ENCODE peak calls at places on chromosomes 4 and X, in four cellular contexts. One of them, this sample, is unnamed. For H3K36me3, the result is how much of the 10 kb centered on the place peaks cover.

GRCh38 chr4:74742191-74742590 is 52.1 kb downstream of the BTC start:
- DNase-seq in naive thymus-derived CD4-positive, alpha-beta T cell: no peak
- DNase-seq in stomach: no peak
- DNase-seq in endothelial cell of umbilical vein: no peak
- DNase-seq in this sample: no peak

GRCh38 chr4:75698162-75698962 is 25.2 kb upstream of the G3BP2 start:
- DNase-seq in naive thymus-derived CD4-positive, alpha-beta T cell: no peak
- DNase-seq in stomach: no peak
- DNase-seq in endothelial cell of umbilical vein: no peak
- DNase-seq in this sample: no peak

GRCh38 chr4:52376107-52376704 is 282.9 kb downstream of the USP46 start:
- DNase-seq in naive thymus-derived CD4-positive, alpha-beta T cell: peak
- DNase-seq in stomach: no peak
- DNase-seq in endothelial cell of umbilical vein: peak
- DNase-seq in this sample: peak

GRCh38 chrX:23822397-23822796 is 39.4 kb downstream of the SAT1 start:
- DNase-seq in naive thymus-derived CD4-positive, alpha-beta T cell: no peak
- DNase-seq in stomach: no peak
- DNase-seq in endothelial cell of umbilical vein: no peak
- DNase-seq in this sample: peak

GRCh38 chr4:154779362-154779947 is 1.6 kb upstream of the RBM46 start:
- DNase-seq in naive thymus-derived CD4-positive, alpha-beta T cell: no peak
- DNase-seq in stomach: no peak
- DNase-seq in endothelial cell of umbilical vein: peak
- DNase-seq in this sample: no peak

GRCh38 chrX:84747516-84747915 is 245.3 kb upstream of the HDX start:
- DNase-seq in naive thymus-derived CD4-positive, alpha-beta T cell: no peak
- DNase-seq in stomach: no peak
- DNase-seq in endothelial cell of umbilical vein: no peak
- DNase-seq in this sample: no peak

GRCh38 chr4:15373363-15373762 is 54.5 kb upstream of the C1QTNF7 start:
- DNase-seq in naive thymus-derived CD4-positive, alpha-beta T cell: no peak
- DNase-seq in stomach: no peak
- DNase-seq in endothelial cell of umbilical vein: no peak
- DNase-seq in this sample: no peak

GRCh38 chrX:115460565-115460888 is 100.4 kb upstream of the PLS3 start:
- DNase-seq in naive thymus-derived CD4-positive, alpha-beta T cell: no peak
- DNase-seq in stomach: no peak
- DNase-seq in endothelial cell of umbilical vein: peak
- DNase-seq in this sample: no peak

GRCh38 chr4:158280856-158281255 is 70.6 kb downstream of the TMEM144 start:
- DNase-seq in naive thymus-derived CD4-positive, alpha-beta T cell: no peak
- DNase-seq in stomach: no peak
- DNase-seq in endothelial cell of umbilical vein: no peak
- DNase-seq in this sample: no peak

GRCh38 chr4:118751634-118752293 is 66.6 kb downstream of the METTL14 start:
- DNase-seq in naive thymus-derived CD4-positive, alpha-beta T cell: no peak
- DNase-seq in stomach: no peak
- DNase-seq in endothelial cell of umbilical vein: no peak
- DNase-seq in this sample: no peak
- H3K36me3 ChIP-seq in naive thymus-derived CD4-positive, alpha-beta T cell: under half
- H3K36me3 ChIP-seq in stomach: under half
- H3K36me3 ChIP-seq in endothelial cell of umbilical vein: under half
- H3K36me3 ChIP-seq in this sample: under half

DNA sequence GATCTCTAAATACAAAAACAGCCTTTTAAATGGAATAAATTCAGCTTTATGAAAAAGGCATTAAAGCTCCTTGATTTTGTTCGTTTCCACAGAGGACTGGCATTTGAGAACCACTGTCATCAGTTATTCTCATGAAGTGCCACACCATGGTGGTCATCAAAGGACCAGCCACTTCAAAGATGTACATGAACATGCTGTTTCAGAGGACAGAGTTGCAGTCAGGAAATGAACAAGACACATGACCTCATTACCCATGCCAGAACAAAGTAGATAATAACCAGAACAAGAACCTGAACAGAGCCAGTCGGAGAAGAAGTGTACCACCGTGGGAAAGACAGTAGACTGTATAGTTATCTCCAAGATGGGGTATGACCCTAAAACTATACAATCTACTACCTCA is 122.7 kb upstream of the HSD17B10 start:
- DNase-seq in naive thymus-derived CD4-positive, alpha-beta T cell: no peak
- DNase-seq in stomach: no peak
- DNase-seq in endothelial cell of umbilical vein: no peak
- DNase-seq in this sample: no peak
- H3K36me3 ChIP-seq in naive thymus-derived CD4-positive, alpha-beta T cell: under half
- H3K36me3 ChIP-seq in stomach: under half
- H3K36me3 ChIP-seq in endothelial cell of umbilical vein: under half
- H3K36me3 ChIP-seq in this sample: under half

GRCh38 chrX:53584891-53585290 is 101.6 kb downstream of the HUWE1 start:
- DNase-seq in naive thymus-derived CD4-positive, alpha-beta T cell: no peak
- DNase-seq in stomach: no peak
- DNase-seq in endothelial cell of umbilical vein: no peak
- DNase-seq in this sample: no peak
- H3K36me3 ChIP-seq in naive thymus-derived CD4-positive, alpha-beta T cell: half or more
- H3K36me3 ChIP-seq in stomach: under half
- H3K36me3 ChIP-seq in endothelial cell of umbilical vein: under half
- H3K36me3 ChIP-seq in this sample: under half

GRCh38 chr4:139913398-139913990 is 240.5 kb downstream of the MAML3 start:
- DNase-seq in naive thymus-derived CD4-positive, alpha-beta T cell: no peak
- DNase-seq in stomach: peak
- DNase-seq in endothelial cell of umbilical vein: peak
- DNase-seq in this sample: peak
- H3K36me3 ChIP-seq in naive thymus-derived CD4-positive, alpha-beta T cell: under half
- H3K36me3 ChIP-seq in stomach: under half
- H3K36me3 ChIP-seq in endothelial cell of umbilical vein: under half
- H3K36me3 ChIP-seq in this sample: under half

GRCh38 chr4:38693531-38693930 is 29.5 kb downstream of the KLF3 start:
- DNase-seq in naive thymus-derived CD4-positive, alpha-beta T cell: no peak
- DNase-seq in stomach: no peak
- DNase-seq in endothelial cell of umbilical vein: no peak
- DNase-seq in this sample: no peak
- H3K36me3 ChIP-seq in naive thymus-derived CD4-positive, alpha-beta T cell: half or more
- H3K36me3 ChIP-seq in stomach: half or more
- H3K36me3 ChIP-seq in endothelial cell of umbilical vein: under half
- H3K36me3 ChIP-seq in this sample: under half

DNA sequence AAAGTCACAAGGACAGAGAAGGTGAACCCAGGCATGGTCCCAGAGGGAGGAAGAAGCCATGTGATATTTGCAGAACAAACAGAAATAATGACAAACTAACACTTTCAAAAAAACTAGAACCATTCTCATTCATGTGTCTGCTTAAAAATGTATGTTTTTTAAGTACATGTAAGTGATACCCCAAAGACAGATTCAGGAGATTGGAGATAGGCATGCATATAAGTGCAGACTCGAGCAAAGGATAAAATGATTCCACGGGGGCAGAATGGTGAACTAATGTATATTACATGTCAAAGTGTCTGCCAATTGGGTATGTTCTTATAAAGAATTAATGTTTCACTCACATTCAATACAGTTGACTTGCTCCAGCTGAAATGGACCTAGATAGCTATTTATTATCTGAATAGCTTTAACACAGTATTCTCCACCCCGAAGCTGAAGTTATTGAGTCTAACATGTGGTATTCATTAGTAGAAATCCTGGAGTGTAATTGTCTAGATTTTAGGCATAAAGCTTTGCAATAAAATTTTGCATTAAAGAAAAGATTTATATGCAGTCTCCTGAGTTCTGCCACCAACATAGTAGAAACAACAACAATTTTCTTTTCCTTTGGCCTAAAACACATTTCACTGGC is 90.4 kb upstream of the DCLK2 start:
- DNase-seq in naive thymus-derived CD4-positive, alpha-beta T cell: no peak
- DNase-seq in stomach: no peak
- DNase-seq in endothelial cell of umbilical vein: no peak
- DNase-seq in this sample: no peak
- H3K36me3 ChIP-seq in naive thymus-derived CD4-positive, alpha-beta T cell: under half
- H3K36me3 ChIP-seq in stomach: under half
- H3K36me3 ChIP-seq in endothelial cell of umbilical vein: under half
- H3K36me3 ChIP-seq in this sample: under half

GRCh38 chrX:1598021-1598875 is 6.8 kb downstream of the AKAP17A start:
- DNase-seq in naive thymus-derived CD4-positive, alpha-beta T cell: no peak
- DNase-seq in stomach: peak
- DNase-seq in endothelial cell of umbilical vein: no peak
- DNase-seq in this sample: no peak
- H3K36me3 ChIP-seq in naive thymus-derived CD4-positive, alpha-beta T cell: under half
- H3K36me3 ChIP-seq in stomach: half or more
- H3K36me3 ChIP-seq in endothelial cell of umbilical vein: half or more
- H3K36me3 ChIP-seq in this sample: under half

This sample was measured in colonic mucosa.